ENCODE peak calls at places on chromosomes 12 and 14, in six cellular contexts. R, G, L, O, H and P are unnamed samples.

GRCh38 chr14:73788871-73789590 is 62.6 kb upstream of the PTGR2 start:
- DNase-seq in L (no peak), R (no peak), G (no peak), H (no peak), O (no peak), P (no peak)

GRCh38 chr12:99596762-99597161 is 50.8 kb upstream of the GARIN6 start:
- DNase-seq in R (no peak), L (no peak), O (no peak), G (no peak), H (no peak), P (no peak)

GRCh38 chr12:121792607-121793500 is 634 bp downstream of the RHOF start:
- DNase-seq in L (peak), H (no peak), G (no peak), O (no peak), R (no peak), P (no peak)

GRCh38 chr12:3084742-3085141 is 7.6 kb downstream of the TSPAN9 start:
- DNase-seq in H (no peak), G (no peak), O (no peak), L (no peak), R (no peak), P (no peak)

GRCh38 chr12:76544601-76545261 is 14.8 kb downstream of the OSBPL8 start:
- DNase-seq in O (no peak), H (no peak), G (no peak), R (no peak), L (no peak), P (no peak)

GRCh38 chr14:91293281-91293680 is 48.8 kb upstream of the GPR68 start:
- DNase-seq in O (no peak), L (no peak), H (no peak), R (no peak), G (no peak), P (no peak)

GRCh38 chr12:50545783-50546182 is 41.0 kb downstream of the DIP2B start:
- DNase-seq in O (no peak), G (no peak), R (no peak), H (no peak), L (no peak), P (no peak)

GRCh38 chr14:68814376-68815287 is 21.8 kb upstream of the ZFP36L1 start:
- DNase-seq in R (no peak), O (no peak), G (peak), H (peak), L (peak), P (peak)

GRCh38 chr12:109151457-109151856 is 35.1 kb downstream of the ACACB start:
- DNase-seq in H (no peak), R (no peak), L (no peak), G (no peak), O (no peak), P (no peak)

GRCh38 chr12:22228022-22228875 is 106.3 kb downstream of the ST8SIA1 start:
- DNase-seq in H (no peak), O (no peak), R (no peak), L (no peak), G (no peak), P (peak)

GRCh38 chr14:24434676-24435075 is 4.9 kb downstream of the KHNYN start:
- DNase-seq in H (no peak), R (no peak), L (no peak), G (no peak), O (no peak), P (no peak)

GRCh38 chr12:119154435-119154818 is 24.3 kb upstream of the HSPB8 start:
- DNase-seq in L (no peak), O (no peak), G (no peak), R (no peak), H (no peak), P (no peak)